ENCODE peak calls at places on chromosomes 1 and 21, in six cellular contexts. F, H, X, N, J and O are unnamed samples.

GRCh38 chr1:98651116-98651625 is 10.3 kb upstream of the SNX7 start:
- DNase-seq in N (no peak), J (no peak), H (no peak), X (no peak), F (no peak), O (no peak)

GRCh38 chr1:227576152-227576551 is 12.8 kb downstream of the ZNF678 start:
- DNase-seq in X (no peak), N (no peak), F (no peak), J (no peak), H (no peak), O (no peak)

GRCh38 chr1:55057270-55057955 is 18.1 kb downstream of the PCSK9 start:
- DNase-seq in F (no peak), J (no peak), H (no peak), X (no peak), N (no peak), O (no peak)

GRCh38 chr1:116940809-116941640 is 31.3 kb downstream of the PTGFRN start:
- DNase-seq in H (no peak), X (no peak), N (no peak), F (peak; percentile 42), J (no peak), O (no peak)

GRCh38 chr1:44862829-44863406 is 19.9 kb upstream of the PTCH2 start:
- DNase-seq in J (no peak), N (no peak), H (peak; percentile 66), F (no peak), X (no peak), O (no peak)

GRCh38 chr1:149995927-149996326 is 14.6 kb downstream of the OTUD7B start:
- DNase-seq in F (no peak), J (no peak), H (peak; percentile 71), X (peak; percentile 38), N (no peak), O (no peak)

GRCh38 chr1:181100924-181101323 is 12.4 kb downstream of the IER5 start:
- DNase-seq in N (no peak), F (no peak), J (no peak), X (no peak), H (no peak), O (no peak)

GRCh38 chr1:109740615-109741373 is at the start of gene GSTM3:
- DNase-seq in X (no peak), N (no peak), F (no peak), J (no peak), H (no peak), O (no peak)

GRCh38 chr21:43329361-43330269 is 97.3 kb downstream of the SIK1 start:
- DNase-seq in N (no peak), F (no peak), J (no peak), H (no peak), X (no peak), O (no peak)

GRCh38 chr1:23779826-23780371 is 1.7 kb downstream of the PITHD1 start:
- DNase-seq in X (no peak), J (no peak), F (no peak), N (no peak), H (peak; percentile 65), O (peak; percentile 64)

GRCh38 chr1:248631354-248632041 is 3.4 kb downstream of the OR2T11 start:
- DNase-seq in N (no peak), X (no peak), H (no peak), J (peak; percentile 16), F (no peak), O (no peak)

GRCh38 chr1:244158039-244158438 is 107.0 kb downstream of the ZBTB18 start:
- DNase-seq in J (no peak), F (no peak), N (no peak), X (no peak), H (no peak), O (no peak)

GRCh38 chr1:62476525-62477219 is 39.8 kb downstream of the USP1 start:
- DNase-seq in H (no peak), J (no peak), X (no peak), N (no peak), F (no peak), O (no peak)

GRCh38 chr21:30227633-30228404 is 11.9 kb upstream of the CLDN8 start:
- DNase-seq in F (no peak), N (no peak), X (no peak), H (peak; percentile 5), J (no peak), O (no peak)

GRCh38 chr1:19812875-19813650 is 2.0 kb downstream of the RNF186 start:
- DNase-seq in F (no peak), N (no peak), J (no peak), X (no peak), H (no peak), O (no peak)

GRCh38 chr1:169288011-169288414 is 79.6 kb downstream of the NME7 start:
- DNase-seq in F (no peak), H (peak; percentile 17), J (peak; percentile 2), X (no peak), N (no peak), O (no peak)

GRCh38 chr1:41870076-41870562 is 48.6 kb downstream of the HIVEP3 start:
- DNase-seq in N (no peak), J (no peak), H (peak; percentile 82), F (no peak), X (no peak), O (no peak)

GRCh38 chr1:93331412-93331811 is 14.3 kb upstream of the DR1 start:
- DNase-seq in F (no peak), N (no peak), J (no peak), H (peak; percentile 69), X (no peak), O (no peak)

GRCh38 chr1:60678802-60679201 is 403.6 kb upstream of the NFIA start:
- DNase-seq in N (no peak), F (no peak), X (no peak), J (no peak), H (no peak), O (no peak)

GRCh38 chr1:48007044-48007443 is 9.9 kb upstream of the TRABD2B start:
- DNase-seq in N (peak; percentile 11), F (no peak), H (peak; percentile 2), X (no peak), J (peak; percentile 4), O (peak; percentile 35)

DNA sequence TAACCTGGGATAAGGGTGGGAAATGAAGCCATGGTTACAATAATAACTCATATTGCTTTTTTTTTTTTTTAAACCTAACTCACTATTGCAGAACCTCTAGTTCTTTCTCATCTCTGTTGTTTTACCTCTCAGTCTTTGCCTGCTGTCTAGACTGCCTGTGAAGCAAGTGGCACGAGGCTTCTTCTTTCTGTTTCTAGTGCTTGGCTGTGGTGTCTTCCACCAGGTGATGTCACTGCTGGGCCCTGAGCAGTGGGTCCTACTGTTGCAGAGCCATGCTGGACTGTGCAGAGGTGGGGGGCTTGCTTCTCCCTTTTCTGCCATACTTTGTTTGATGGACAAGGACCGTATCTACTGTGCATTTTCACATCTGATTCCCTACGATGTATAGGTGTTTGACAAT is 51.7 kb downstream of the ZNF326 start:
- DNase-seq in J (no peak), H (no peak), F (no peak), X (no peak), N (no peak), O (no peak)
- TF ChIP-seq SMC3 in J (no peak), H (no peak), F (no peak), X (no peak), N (no peak), O (no peak)

DNA sequence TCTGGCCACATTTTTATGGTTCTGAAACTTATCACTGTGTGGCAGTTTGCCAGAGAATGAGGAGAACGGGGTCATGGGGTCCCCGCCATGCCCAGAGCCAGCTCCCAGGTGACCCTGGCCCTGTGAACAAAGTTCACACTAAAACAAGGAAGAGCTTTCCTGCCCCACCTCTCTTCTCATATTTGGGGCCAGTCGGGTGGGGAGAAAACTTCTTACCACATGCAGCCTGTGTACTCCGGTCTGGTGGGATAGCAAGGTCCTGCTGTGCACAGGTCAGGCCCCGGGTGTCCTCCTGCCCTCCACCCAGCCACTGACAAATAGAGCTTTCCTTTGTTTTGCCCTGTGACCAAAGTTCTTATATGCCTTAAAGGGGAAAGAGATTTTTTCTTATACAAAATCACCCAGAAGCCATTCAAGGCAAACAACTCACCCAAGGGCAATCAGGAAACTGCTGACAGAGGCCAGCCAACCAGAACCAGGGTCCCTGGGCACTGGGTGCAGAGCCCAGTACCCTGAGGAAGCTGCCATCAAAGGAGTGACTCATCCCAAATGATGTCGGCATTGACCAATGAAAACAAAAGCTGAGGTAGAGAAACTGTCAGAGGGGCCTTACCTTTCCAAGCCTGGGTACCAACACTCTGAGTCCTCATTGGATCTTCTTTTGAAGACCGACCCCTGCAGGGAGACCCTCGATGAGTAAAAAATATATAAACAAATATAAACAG is 53.6 kb downstream of the OLIG1 start:
- DNase-seq in X (no peak), H (no peak), J (peak; percentile 43), N (no peak), F (no peak), O (no peak)
- TF ChIP-seq SMC3 in X (no peak), H (no peak), J (no peak), N (no peak), F (no peak), O (no peak)

DNA sequence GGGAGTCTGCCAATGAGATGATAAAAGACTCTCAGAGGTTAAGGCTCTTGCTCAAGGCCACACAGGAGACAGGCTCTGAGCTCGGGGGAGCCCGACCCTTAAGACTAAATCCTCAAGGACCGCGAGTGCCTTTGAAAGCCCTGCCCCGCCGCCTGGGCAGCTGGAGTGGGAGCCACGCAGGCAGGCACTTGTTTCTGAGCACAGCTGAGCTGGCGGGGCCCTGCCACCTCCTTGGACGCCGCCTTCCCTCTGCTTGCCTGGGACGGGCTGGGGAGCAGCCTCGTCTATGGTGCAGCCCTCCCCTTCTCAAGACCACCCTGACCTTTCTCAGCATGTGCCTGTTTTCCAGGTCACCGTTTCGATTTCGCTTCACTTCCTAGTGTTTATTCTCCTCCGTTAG is 169.3 kb downstream of the CAMTA1 start:
- DNase-seq in N (no peak), J (no peak), F (no peak), X (no peak), H (no peak), O (no peak)
- TF ChIP-seq SMC3 in N (no peak), J (no peak), F (no peak), X (no peak), H (no peak), O (no peak)

GRCh38 chr1:207815466-207815865 is 63.6 kb downstream of the CD46 start:
- DNase-seq in J (no peak), H (no peak), N (no peak), F (no peak), X (no peak), O (no peak)
- TF ChIP-seq SMC3 in J (no peak), H (no peak), N (no peak), F (no peak), X (no peak), O (no peak)

GRCh38 chr21:45504021-45504515 is 38.2 kb downstream of the SLC19A1 start:
- DNase-seq in F (no peak), N (no peak), J (no peak), H (no peak), X (no peak), O (no peak)

GRCh38 chr21:45499970-45500575 is 42.2 kb downstream of the SLC19A1 start:
- DNase-seq in X (no peak), H (no peak), J (no peak), N (no peak), F (no peak), O (no peak)

GRCh38 chr21:45499201-45499750 is 43.0 kb downstream of the SLC19A1 start:
- DNase-seq in H (no peak), F (no peak), J (no peak), X (no peak), N (no peak), O (no peak)

GRCh38 chr21:45502600-45502999 is 39.6 kb downstream of the SLC19A1 start:
- DNase-seq in X (no peak), N (no peak), F (no peak), H (no peak), J (no peak), O (no peak)

GRCh38 chr21:45502006-45502345 is 40.3 kb downstream of the SLC19A1 start:
- DNase-seq in N (no peak), X (no peak), H (no peak), F (no peak), J (no peak), O (no peak)
- TF ChIP-seq SMC3 in N (no peak), X (no peak), H (no peak), F (no peak), J (no peak), O (no peak)

GRCh38 chr21:45767071-45768006 is 123.8 kb downstream of the PCBP3 start:
- DNase-seq in N (no peak), H (peak; percentile 51), J (no peak), X (no peak), F (peak; percentile 77), O (no peak)
- TF ChIP-seq SMC3 in N (no peak), H (no peak), J (no peak), X (no peak), F (no peak), O (no peak)